ENCODE peak calls at places on chromosomes 2 and 18, in ten cellular contexts. One of them, this sample, is unnamed.

GRCh38 chr2:39530423-39530866 is 93.4 kb upstream of the MAP4K3 start:
- DNase-seq in transverse colon: no peak
- DNase-seq in mucosa of descending colon: no peak
- DNase-seq in cardiac muscle cell: peak; percentile 73
- DNase-seq in left ventricle myocardium inferior: no peak
- DNase-seq in fibroblast of lung: peak; percentile 62
- DNase-seq in HCT116: no peak
- DNase-seq in hepatocyte: no peak
- DNase-seq in A549: no peak
- DNase-seq in heart left ventricle: no peak
- DNase-seq in this sample: no peak

GRCh38 chr2:75099521-75099922 is 99.8 kb downstream of the TACR1 start:
- DNase-seq in mucosa of descending colon: no peak
- DNase-seq in left ventricle myocardium inferior: no peak
- DNase-seq in fibroblast of lung: peak; percentile 44
- DNase-seq in heart left ventricle: no peak
- DNase-seq in cardiac muscle cell: no peak
- DNase-seq in HCT116: no peak
- DNase-seq in hepatocyte: no peak
- DNase-seq in A549: peak; percentile 13
- DNase-seq in transverse colon: no peak
- DNase-seq in this sample: no peak

GRCh38 chr2:135190799-135191198 is 138.7 kb downstream of the RAB3GAP1 start:
- DNase-seq in left ventricle myocardium inferior: no peak
- DNase-seq in fibroblast of lung: no peak
- DNase-seq in transverse colon: no peak
- DNase-seq in mucosa of descending colon: no peak
- DNase-seq in A549: no peak
- DNase-seq in heart left ventricle: no peak
- DNase-seq in HCT116: no peak
- DNase-seq in cardiac muscle cell: no peak
- DNase-seq in hepatocyte: no peak
- DNase-seq in this sample: no peak

GRCh38 chr2:206918258-206918657 is 21.1 kb upstream of the CPO start:
- DNase-seq in transverse colon: no peak
- DNase-seq in cardiac muscle cell: no peak
- DNase-seq in mucosa of descending colon: no peak
- DNase-seq in fibroblast of lung: no peak
- DNase-seq in hepatocyte: no peak
- DNase-seq in A549: no peak
- DNase-seq in HCT116: no peak
- DNase-seq in left ventricle myocardium inferior: no peak
- DNase-seq in heart left ventricle: no peak
- DNase-seq in this sample: no peak

GRCh38 chr2:100294162-100294497 is 28.2 kb downstream of the LONRF2 start:
- DNase-seq in cardiac muscle cell: no peak
- DNase-seq in transverse colon: no peak
- DNase-seq in heart left ventricle: no peak
- DNase-seq in A549: no peak
- DNase-seq in fibroblast of lung: no peak
- DNase-seq in HCT116: no peak
- DNase-seq in left ventricle myocardium inferior: no peak
- DNase-seq in hepatocyte: no peak
- DNase-seq in mucosa of descending colon: no peak
- DNase-seq in this sample: no peak

GRCh38 chr18:59561596-59561995 is 135.6 kb downstream of the CCBE1 start:
- DNase-seq in heart left ventricle: no peak
- DNase-seq in left ventricle myocardium inferior: no peak
- DNase-seq in cardiac muscle cell: no peak
- DNase-seq in hepatocyte: no peak
- DNase-seq in fibroblast of lung: no peak
- DNase-seq in A549: no peak
- DNase-seq in transverse colon: no peak
- DNase-seq in mucosa of descending colon: no peak
- DNase-seq in HCT116: no peak
- DNase-seq in this sample: no peak

GRCh38 chr2:28649481-28650260 is 102.0 kb upstream of the PPP1CB start:
- DNase-seq in cardiac muscle cell: no peak
- DNase-seq in hepatocyte: no peak
- DNase-seq in fibroblast of lung: no peak
- DNase-seq in transverse colon: no peak
- DNase-seq in HCT116: peak; percentile 60
- DNase-seq in mucosa of descending colon: no peak
- DNase-seq in heart left ventricle: no peak
- DNase-seq in A549: no peak
- DNase-seq in left ventricle myocardium inferior: no peak
- DNase-seq in this sample: no peak

GRCh38 chr2:233832869-233833812 is 21.2 kb downstream of the HJURP start:
- DNase-seq in heart left ventricle: no peak
- DNase-seq in fibroblast of lung: peak; percentile 69
- DNase-seq in hepatocyte: peak; percentile 65
- DNase-seq in left ventricle myocardium inferior: no peak
- DNase-seq in cardiac muscle cell: peak; percentile 89
- DNase-seq in mucosa of descending colon: no peak
- DNase-seq in HCT116: peak; percentile 7
- DNase-seq in transverse colon: peak; percentile 18
- DNase-seq in A549: peak; percentile 97
- DNase-seq in this sample: no peak

GRCh38 chr2:96946060-96946459 is 40.3 kb downstream of the FAM178B start:
- DNase-seq in transverse colon: no peak
- DNase-seq in mucosa of descending colon: no peak
- DNase-seq in HCT116: no peak
- DNase-seq in fibroblast of lung: no peak
- DNase-seq in hepatocyte: no peak
- DNase-seq in left ventricle myocardium inferior: no peak
- DNase-seq in cardiac muscle cell: no peak
- DNase-seq in heart left ventricle: no peak
- DNase-seq in A549: no peak
- DNase-seq in this sample: no peak

GRCh38 chr18:10833656-10834055 is 307.8 kb downstream of the NAPG start:
- DNase-seq in cardiac muscle cell: peak; percentile 39
- DNase-seq in HCT116: no peak
- DNase-seq in A549: no peak
- DNase-seq in left ventricle myocardium inferior: no peak
- DNase-seq in hepatocyte: no peak
- DNase-seq in heart left ventricle: no peak
- DNase-seq in transverse colon: no peak
- DNase-seq in fibroblast of lung: no peak
- DNase-seq in mucosa of descending colon: no peak
- DNase-seq in this sample: no peak

GRCh38 chr2:161367675-161368074 is 48.4 kb upstream of the TBR1 start:
- DNase-seq in heart left ventricle: no peak
- DNase-seq in left ventricle myocardium inferior: no peak
- DNase-seq in A549: no peak
- DNase-seq in hepatocyte: no peak
- DNase-seq in mucosa of descending colon: no peak
- DNase-seq in transverse colon: no peak
- DNase-seq in HCT116: no peak
- DNase-seq in fibroblast of lung: no peak
- DNase-seq in cardiac muscle cell: no peak
- DNase-seq in this sample: no peak

GRCh38 chr18:79588636-79589481 is 90.7 kb upstream of the CTDP1 start:
- DNase-seq in HCT116: no peak
- DNase-seq in cardiac muscle cell: peak; percentile 99
- DNase-seq in left ventricle myocardium inferior: peak; percentile 86
- DNase-seq in transverse colon: peak; percentile 78
- DNase-seq in mucosa of descending colon: peak; percentile 77
- DNase-seq in A549: no peak
- DNase-seq in heart left ventricle: peak; percentile 91
- DNase-seq in hepatocyte: peak; percentile 67
- DNase-seq in fibroblast of lung: peak; percentile 98
- DNase-seq in this sample: peak; percentile 58

GRCh38 chr18:14939141-14939540 is 191.2 kb downstream of the ANKRD30B start:
- DNase-seq in left ventricle myocardium inferior: no peak
- DNase-seq in heart left ventricle: no peak
- DNase-seq in mucosa of descending colon: no peak
- DNase-seq in fibroblast of lung: no peak
- DNase-seq in cardiac muscle cell: no peak
- DNase-seq in transverse colon: no peak
- DNase-seq in HCT116: no peak
- DNase-seq in A549: no peak
- DNase-seq in hepatocyte: no peak
- DNase-seq in this sample: no peak

GRCh38 chr2:207352978-207353377 is 176.8 kb upstream of the CREB1 start:
- DNase-seq in left ventricle myocardium inferior: no peak
- DNase-seq in HCT116: no peak
- DNase-seq in fibroblast of lung: no peak
- DNase-seq in hepatocyte: no peak
- DNase-seq in cardiac muscle cell: peak; percentile 15
- DNase-seq in mucosa of descending colon: no peak
- DNase-seq in A549: no peak
- DNase-seq in heart left ventricle: no peak
- DNase-seq in transverse colon: no peak
- DNase-seq in this sample: no peak

GRCh38 chr2:241289053-241289452 is 26.4 kb downstream of the HDLBP start:
- DNase-seq in fibroblast of lung: no peak
- DNase-seq in hepatocyte: no peak
- DNase-seq in heart left ventricle: no peak
- DNase-seq in left ventricle myocardium inferior: no peak
- DNase-seq in transverse colon: no peak
- DNase-seq in HCT116: no peak
- DNase-seq in cardiac muscle cell: no peak
- DNase-seq in mucosa of descending colon: no peak
- DNase-seq in A549: no peak
- DNase-seq in this sample: no peak

GRCh38 chr2:241291977-241292376 is 23.5 kb downstream of the HDLBP start:
- DNase-seq in A549: no peak
- DNase-seq in HCT116: no peak
- DNase-seq in heart left ventricle: no peak
- DNase-seq in mucosa of descending colon: no peak
- DNase-seq in fibroblast of lung: no peak
- DNase-seq in cardiac muscle cell: no peak
- DNase-seq in hepatocyte: no peak
- DNase-seq in left ventricle myocardium inferior: no peak
- DNase-seq in transverse colon: no peak
- DNase-seq in this sample: no peak

GRCh38 chr2:241288489-241288888 is 27.0 kb downstream of the HDLBP start:
- DNase-seq in left ventricle myocardium inferior: no peak
- DNase-seq in heart left ventricle: no peak
- DNase-seq in A549: no peak
- DNase-seq in hepatocyte: no peak
- DNase-seq in cardiac muscle cell: no peak
- DNase-seq in mucosa of descending colon: no peak
- DNase-seq in transverse colon: no peak
- DNase-seq in fibroblast of lung: no peak
- DNase-seq in HCT116: no peak
- DNase-seq in this sample: no peak

GRCh38 chr2:241291152-241291551 is 24.3 kb downstream of the HDLBP start:
- DNase-seq in A549: no peak
- DNase-seq in mucosa of descending colon: no peak
- DNase-seq in heart left ventricle: no peak
- DNase-seq in hepatocyte: no peak
- DNase-seq in transverse colon: no peak
- DNase-seq in cardiac muscle cell: no peak
- DNase-seq in left ventricle myocardium inferior: no peak
- DNase-seq in fibroblast of lung: no peak
- DNase-seq in HCT116: no peak
- DNase-seq in this sample: no peak

GRCh38 chr2:241289597-241289996 is 25.9 kb downstream of the HDLBP start:
- DNase-seq in hepatocyte: no peak
- DNase-seq in fibroblast of lung: no peak
- DNase-seq in heart left ventricle: no peak
- DNase-seq in HCT116: no peak
- DNase-seq in cardiac muscle cell: no peak
- DNase-seq in transverse colon: no peak
- DNase-seq in left ventricle myocardium inferior: no peak
- DNase-seq in mucosa of descending colon: no peak
- DNase-seq in A549: no peak
- DNase-seq in this sample: no peak
- TF ChIP-seq CTCF in hepatocyte: no peak
- TF ChIP-seq CTCF in fibroblast of lung: no peak
- TF ChIP-seq CTCF in heart left ventricle: no peak
- TF ChIP-seq CTCF in HCT116: no peak
- TF ChIP-seq CTCF in cardiac muscle cell: no peak
- TF ChIP-seq CTCF in transverse colon: no peak
- TF ChIP-seq CTCF in left ventricle myocardium inferior: no peak
- TF ChIP-seq CTCF in mucosa of descending colon: no peak
- TF ChIP-seq CTCF in A549: no peak
- TF ChIP-seq CTCF in this sample: no peak

DNA sequence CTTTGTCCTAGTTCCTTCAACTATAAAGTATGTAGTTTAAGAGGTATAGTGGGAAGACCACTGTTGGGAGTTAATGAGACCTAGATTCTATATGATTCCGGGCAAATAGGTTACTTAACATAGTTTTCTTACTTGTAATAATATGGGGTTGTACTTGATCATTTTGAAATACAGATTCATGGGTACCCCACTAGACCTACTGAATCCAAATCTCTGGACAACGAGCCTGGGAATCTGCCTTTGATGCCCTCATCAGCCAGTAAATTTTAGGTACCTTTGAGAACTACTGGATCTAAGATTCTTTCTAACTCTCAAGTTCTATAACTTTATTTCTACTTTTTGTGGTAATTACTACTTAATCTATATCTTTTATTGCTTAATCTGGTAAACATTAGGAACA is 6.6 kb downstream of the BMPR2 start:
- DNase-seq in HCT116: no peak
- DNase-seq in heart left ventricle: no peak
- DNase-seq in transverse colon: no peak
- DNase-seq in mucosa of descending colon: no peak
- DNase-seq in hepatocyte: no peak
- DNase-seq in cardiac muscle cell: no peak
- DNase-seq in fibroblast of lung: no peak
- DNase-seq in left ventricle myocardium inferior: no peak
- DNase-seq in A549: peak; percentile 9
- DNase-seq in this sample: no peak
- H3K4me1 ChIP-seq in HCT116: peaks cover 7% of the 10 kb centered on the region
- H3K4me1 ChIP-seq in heart left ventricle: peaks cover 11% of the 10 kb centered on the region
- H3K4me1 ChIP-seq in transverse colon: peaks cover 55% of the 10 kb centered on the region
- H3K4me1 ChIP-seq in mucosa of descending colon: peaks cover 25% of the 10 kb centered on the region
- H3K4me1 ChIP-seq in hepatocyte: peaks cover 8% of the 10 kb centered on the region
- H3K4me1 ChIP-seq in cardiac muscle cell: peaks cover 9% of the 10 kb centered on the region
- H3K4me1 ChIP-seq in fibroblast of lung: peaks cover 2% of the 10 kb centered on the region
- H3K4me1 ChIP-seq in left ventricle myocardium inferior: peaks cover 87% of the 10 kb centered on the region
- H3K4me1 ChIP-seq in A549: peaks cover 22% of the 10 kb centered on the region
- H3K4me1 ChIP-seq in this sample: no peaks in the 10 kb centered on the region

DNA sequence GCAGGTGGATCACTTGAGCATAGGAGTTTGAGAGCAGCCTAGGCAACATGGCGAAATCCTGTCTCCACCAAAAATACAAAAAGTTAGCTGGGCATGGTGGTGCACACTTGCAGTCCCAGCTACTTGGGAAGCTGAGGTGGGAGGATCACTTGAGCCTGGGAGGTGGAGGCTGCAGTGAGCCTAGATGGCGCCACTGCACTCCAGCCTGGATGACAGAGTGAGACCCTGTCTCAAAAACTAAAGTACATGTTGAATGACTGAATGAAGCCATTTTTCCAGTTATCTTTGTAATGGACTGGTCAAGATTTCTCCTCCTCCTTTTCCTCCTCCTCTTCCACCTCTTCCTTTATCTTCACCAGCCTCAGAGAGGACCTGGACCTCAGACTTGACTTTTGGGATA is 272.0 kb downstream of the SMAD2 start:
- DNase-seq in mucosa of descending colon: no peak
- DNase-seq in transverse colon: no peak
- DNase-seq in cardiac muscle cell: no peak
- DNase-seq in heart left ventricle: no peak
- DNase-seq in fibroblast of lung: no peak
- DNase-seq in hepatocyte: no peak
- DNase-seq in A549: no peak
- DNase-seq in left ventricle myocardium inferior: no peak
- DNase-seq in HCT116: no peak
- DNase-seq in this sample: no peak
- TF ChIP-seq CTCF in mucosa of descending colon: no peak
- TF ChIP-seq CTCF in transverse colon: no peak
- TF ChIP-seq CTCF in cardiac muscle cell: no peak
- TF ChIP-seq CTCF in heart left ventricle: no peak
- TF ChIP-seq CTCF in fibroblast of lung: no peak
- TF ChIP-seq CTCF in hepatocyte: no peak
- TF ChIP-seq CTCF in A549: no peak
- TF ChIP-seq CTCF in left ventricle myocardium inferior: no peak
- TF ChIP-seq CTCF in HCT116: no peak
- TF ChIP-seq CTCF in this sample: no peak

GRCh38 chr18:77063256-77063655 is 69.3 kb downstream of the MBP start:
- DNase-seq in HCT116: no peak
- DNase-seq in A549: no peak
- DNase-seq in mucosa of descending colon: peak; percentile 75
- DNase-seq in hepatocyte: no peak
- DNase-seq in left ventricle myocardium inferior: no peak
- DNase-seq in cardiac muscle cell: peak; percentile 58
- DNase-seq in heart left ventricle: no peak
- DNase-seq in fibroblast of lung: peak; percentile 80
- DNase-seq in transverse colon: peak; percentile 69
- DNase-seq in this sample: peak; percentile 64
- H3K4me1 ChIP-seq in HCT116: peaks cover 65% of the 10 kb centered on the region
- H3K4me1 ChIP-seq in A549: peaks cover 51% of the 10 kb centered on the region
- H3K4me1 ChIP-seq in mucosa of descending colon: peaks cover 13% of the 10 kb centered on the region
- H3K4me1 ChIP-seq in hepatocyte: peaks cover 13% of the 10 kb centered on the region
- H3K4me1 ChIP-seq in left ventricle myocardium inferior: peaks cover 63% of the 10 kb centered on the region
- H3K4me1 ChIP-seq in cardiac muscle cell: no peaks in the 10 kb centered on the region
- H3K4me1 ChIP-seq in heart left ventricle: no peaks in the 10 kb centered on the region
- H3K4me1 ChIP-seq in fibroblast of lung: peaks cover 20% of the 10 kb centered on the region
- H3K4me1 ChIP-seq in transverse colon: peaks cover 56% of the 10 kb centered on the region
- H3K4me1 ChIP-seq in this sample: peaks cover 9% of the 10 kb centered on the region